ENCODE peak calls at places on chromosomes 12 and 14, in ten cellular contexts. One of them, this sample, is unnamed.

GRCh38 chr12:10590976-10591375 is 22.4 kb downstream of the MAGOHB start:
- DNase-seq in spleen: no peak
- DNase-seq in tibial nerve: no peak
- DNase-seq in body of pancreas: no peak
- DNase-seq in suprapubic skin: no peak
- DNase-seq in heart left ventricle: no peak
- DNase-seq in stomach: no peak
- DNase-seq in A549: no peak
- DNase-seq in ovary: no peak
- DNase-seq in Peyer's patch: no peak
- DNase-seq in this sample: no peak

GRCh38 chr14:80491131-80491530 is 279.8 kb upstream of the DIO2 start:
- DNase-seq in spleen: no peak
- DNase-seq in tibial nerve: peak
- DNase-seq in Peyer's patch: peak
- DNase-seq in suprapubic skin: no peak
- DNase-seq in A549: no peak
- DNase-seq in ovary: no peak
- DNase-seq in stomach: no peak
- DNase-seq in heart left ventricle: peak
- DNase-seq in body of pancreas: peak
- DNase-seq in this sample: peak

GRCh38 chr14:29953501-29953900 is 25.9 kb upstream of the PRKD1 start:
- DNase-seq in heart left ventricle: no peak
- DNase-seq in ovary: no peak
- DNase-seq in Peyer's patch: no peak
- DNase-seq in spleen: no peak
- DNase-seq in tibial nerve: no peak
- DNase-seq in suprapubic skin: no peak
- DNase-seq in body of pancreas: no peak
- DNase-seq in A549: no peak
- DNase-seq in stomach: no peak
- DNase-seq in this sample: no peak

GRCh38 chr14:61193471-61193870 is 87.7 kb downstream of the TMEM30B start:
- DNase-seq in spleen: no peak
- DNase-seq in A549: no peak
- DNase-seq in body of pancreas: no peak
- DNase-seq in stomach: no peak
- DNase-seq in ovary: no peak
- DNase-seq in tibial nerve: no peak
- DNase-seq in Peyer's patch: no peak
- DNase-seq in heart left ventricle: no peak
- DNase-seq in suprapubic skin: no peak
- DNase-seq in this sample: no peak

GRCh38 chr12:77591959-77592358 is 238.7 kb upstream of the NAV3 start:
- DNase-seq in Peyer's patch: no peak
- DNase-seq in suprapubic skin: no peak
- DNase-seq in stomach: no peak
- DNase-seq in spleen: no peak
- DNase-seq in ovary: no peak
- DNase-seq in heart left ventricle: no peak
- DNase-seq in body of pancreas: peak
- DNase-seq in A549: no peak
- DNase-seq in tibial nerve: no peak
- DNase-seq in this sample: no peak

GRCh38 chr12:32043928-32044549 is 62.6 kb upstream of the BICD1 start:
- DNase-seq in stomach: no peak
- DNase-seq in Peyer's patch: no peak
- DNase-seq in heart left ventricle: no peak
- DNase-seq in body of pancreas: no peak
- DNase-seq in tibial nerve: no peak
- DNase-seq in ovary: no peak
- DNase-seq in A549: no peak
- DNase-seq in suprapubic skin: no peak
- DNase-seq in spleen: no peak
- DNase-seq in this sample: no peak

GRCh38 chr14:61326847-61327246 is 5.5 kb downstream of the PRKCH start:
- DNase-seq in body of pancreas: peak
- DNase-seq in heart left ventricle: peak
- DNase-seq in tibial nerve: peak
- DNase-seq in Peyer's patch: peak
- DNase-seq in suprapubic skin: peak
- DNase-seq in stomach: peak
- DNase-seq in A549: no peak
- DNase-seq in spleen: peak
- DNase-seq in ovary: peak
- DNase-seq in this sample: peak

GRCh38 chr14:93114713-93115068 is 1.0 kb downstream of the ITPK1 start:
- DNase-seq in tibial nerve: no peak
- DNase-seq in body of pancreas: peak
- DNase-seq in A549: no peak
- DNase-seq in stomach: peak
- DNase-seq in Peyer's patch: peak
- DNase-seq in ovary: no peak
- DNase-seq in suprapubic skin: no peak
- DNase-seq in spleen: peak
- DNase-seq in heart left ventricle: peak
- DNase-seq in this sample: no peak

GRCh38 chr12:16583991-16584745 is 21.8 kb downstream of the LMO3 start:
- DNase-seq in body of pancreas: no peak
- DNase-seq in stomach: no peak
- DNase-seq in suprapubic skin: no peak
- DNase-seq in A549: no peak
- DNase-seq in heart left ventricle: no peak
- DNase-seq in ovary: no peak
- DNase-seq in Peyer's patch: no peak
- DNase-seq in tibial nerve: no peak
- DNase-seq in spleen: no peak
- DNase-seq in this sample: no peak

GRCh38 chr12:128797119-128798118 is 26.3 kb downstream of the SLC15A4 start:
- DNase-seq in tibial nerve: no peak
- DNase-seq in Peyer's patch: peak
- DNase-seq in ovary: no peak
- DNase-seq in heart left ventricle: no peak
- DNase-seq in suprapubic skin: no peak
- DNase-seq in stomach: no peak
- DNase-seq in A549: no peak
- DNase-seq in body of pancreas: no peak
- DNase-seq in spleen: no peak
- DNase-seq in this sample: peak

GRCh38 chr12:113850309-113851056 is 115.6 kb downstream of the RBM19 start:
- DNase-seq in stomach: no peak
- DNase-seq in spleen: no peak
- DNase-seq in A549: no peak
- DNase-seq in tibial nerve: no peak
- DNase-seq in suprapubic skin: no peak
- DNase-seq in ovary: no peak
- DNase-seq in Peyer's patch: no peak
- DNase-seq in body of pancreas: no peak
- DNase-seq in heart left ventricle: peak
- DNase-seq in this sample: peak

GRCh38 chr12:132783917-132784531 is 22.4 kb upstream of the ANKLE2 start:
- DNase-seq in Peyer's patch: no peak
- DNase-seq in body of pancreas: peak
- DNase-seq in ovary: no peak
- DNase-seq in A549: no peak
- DNase-seq in heart left ventricle: no peak
- DNase-seq in suprapubic skin: no peak
- DNase-seq in tibial nerve: peak
- DNase-seq in stomach: no peak
- DNase-seq in spleen: no peak
- DNase-seq in this sample: peak

GRCh38 chr14:91403069-91403600 is 14.5 kb downstream of the CCDC88C start:
- DNase-seq in body of pancreas: peak
- DNase-seq in Peyer's patch: no peak
- DNase-seq in heart left ventricle: no peak
- DNase-seq in spleen: peak
- DNase-seq in ovary: no peak
- DNase-seq in A549: no peak
- DNase-seq in stomach: no peak
- DNase-seq in tibial nerve: no peak
- DNase-seq in suprapubic skin: no peak
- DNase-seq in this sample: no peak

GRCh38 chr12:62695696-62696095 is 229.1 kb downstream of the MON2 start:
- DNase-seq in stomach: no peak
- DNase-seq in Peyer's patch: no peak
- DNase-seq in body of pancreas: no peak
- DNase-seq in ovary: no peak
- DNase-seq in tibial nerve: no peak
- DNase-seq in heart left ventricle: no peak
- DNase-seq in spleen: no peak
- DNase-seq in suprapubic skin: no peak
- DNase-seq in A549: no peak
- DNase-seq in this sample: no peak

DNA sequence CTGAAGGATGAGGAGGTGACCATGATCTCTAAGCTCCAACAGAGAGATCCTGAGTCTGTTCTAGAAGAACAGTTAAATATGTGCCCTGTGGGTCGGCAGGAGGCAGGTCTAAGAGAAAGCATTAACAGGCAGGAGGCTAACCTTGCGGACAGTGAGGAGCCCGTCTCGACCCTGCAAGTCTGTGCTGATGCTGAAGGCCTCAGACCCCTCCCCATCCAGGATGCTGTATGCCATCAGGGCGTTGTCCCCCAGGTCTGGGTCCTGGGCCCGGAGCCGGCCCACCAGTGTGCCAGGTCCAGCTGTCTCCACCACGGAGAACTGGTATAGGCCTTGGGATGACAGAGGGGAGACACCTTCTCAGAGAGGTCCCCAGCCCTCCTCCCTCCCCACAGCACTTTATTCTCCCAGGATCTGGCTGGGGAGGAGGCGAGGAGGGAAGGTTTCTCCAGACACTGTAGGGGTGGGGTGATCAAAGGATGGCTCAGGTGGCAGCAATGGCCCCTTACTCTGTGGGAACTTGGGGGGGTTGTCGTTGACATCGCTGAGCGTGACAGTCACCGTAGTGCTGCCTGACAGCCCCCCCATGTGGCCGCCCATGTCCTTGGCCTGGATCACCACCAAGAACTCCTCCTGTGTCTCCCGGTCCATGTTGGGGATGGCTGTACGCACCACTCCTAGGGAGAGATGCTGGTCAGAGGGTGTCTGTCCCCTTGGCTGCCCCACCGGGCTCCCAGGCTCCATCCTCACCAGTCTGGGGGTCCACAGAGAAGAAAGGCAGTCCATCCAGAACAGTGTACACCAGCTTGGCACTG is 3.1 kb downstream of the CDH24 start:
- DNase-seq in A549: no peak
- DNase-seq in suprapubic skin: no peak
- DNase-seq in spleen: no peak
- DNase-seq in tibial nerve: no peak
- DNase-seq in stomach: no peak
- DNase-seq in Peyer's patch: no peak
- DNase-seq in heart left ventricle: no peak
- DNase-seq in ovary: no peak
- DNase-seq in body of pancreas: no peak
- DNase-seq in this sample: peak
- H3K27ac ChIP-seq in A549: no peak
- H3K27ac ChIP-seq in suprapubic skin: no peak
- H3K27ac ChIP-seq in spleen: no peak
- H3K27ac ChIP-seq in tibial nerve: no peak
- H3K27ac ChIP-seq in stomach: no peak
- H3K27ac ChIP-seq in Peyer's patch: no peak
- H3K27ac ChIP-seq in heart left ventricle: no peak
- H3K27ac ChIP-seq in ovary: no peak
- H3K27ac ChIP-seq in body of pancreas: no peak
- H3K27ac ChIP-seq in this sample: no peak

GRCh38 chr12:108671110-108671509 is 37.4 kb upstream of the SELPLG start:
- DNase-seq in spleen: no peak
- DNase-seq in body of pancreas: no peak
- DNase-seq in stomach: no peak
- DNase-seq in suprapubic skin: no peak
- DNase-seq in tibial nerve: no peak
- DNase-seq in ovary: no peak
- DNase-seq in heart left ventricle: no peak
- DNase-seq in Peyer's patch: no peak
- DNase-seq in A549: no peak
- DNase-seq in this sample: no peak
- H3K4me3 ChIP-seq in spleen: no peak
- H3K4me3 ChIP-seq in body of pancreas: no peak
- H3K4me3 ChIP-seq in stomach: no peak
- H3K4me3 ChIP-seq in suprapubic skin: no peak
- H3K4me3 ChIP-seq in tibial nerve: no peak
- H3K4me3 ChIP-seq in ovary: no peak
- H3K4me3 ChIP-seq in heart left ventricle: no peak
- H3K4me3 ChIP-seq in Peyer's patch: no peak
- H3K4me3 ChIP-seq in A549: no peak
- H3K4me3 ChIP-seq in this sample: no peak

GRCh38 chr12:14802961-14803829 is at the start of the genes C12orf60 and WBP11:
- DNase-seq in body of pancreas: peak
- DNase-seq in tibial nerve: peak
- DNase-seq in suprapubic skin: peak
- DNase-seq in stomach: peak
- DNase-seq in Peyer's patch: peak
- DNase-seq in A549: peak
- DNase-seq in spleen: peak
- DNase-seq in heart left ventricle: peak
- DNase-seq in ovary: peak
- DNase-seq in this sample: peak
- TF ChIP-seq POLR2A in body of pancreas: peak
- TF ChIP-seq POLR2A in tibial nerve: peak
- TF ChIP-seq POLR2A in suprapubic skin: peak
- TF ChIP-seq POLR2A in stomach: no peak
- TF ChIP-seq POLR2A in Peyer's patch: peak
- TF ChIP-seq POLR2A in A549: peak
- TF ChIP-seq POLR2A in spleen: no peak
- TF ChIP-seq POLR2A in heart left ventricle: peak
- TF ChIP-seq POLR2A in ovary: peak
- TF ChIP-seq POLR2A in this sample: peak

GRCh38 chr14:68692216-68692615 is 100.7 kb downstream of the ZFP36L1 start:
- DNase-seq in Peyer's patch: peak
- DNase-seq in ovary: no peak
- DNase-seq in spleen: no peak
- DNase-seq in heart left ventricle: no peak
- DNase-seq in stomach: no peak
- DNase-seq in tibial nerve: no peak
- DNase-seq in body of pancreas: no peak
- DNase-seq in A549: no peak
- DNase-seq in suprapubic skin: peak
- DNase-seq in this sample: no peak

GRCh38 chr14:68691031-68691864 is 101.6 kb downstream of the ZFP36L1 start:
- DNase-seq in stomach: no peak
- DNase-seq in suprapubic skin: peak
- DNase-seq in Peyer's patch: peak
- DNase-seq in A549: no peak
- DNase-seq in ovary: no peak
- DNase-seq in spleen: no peak
- DNase-seq in body of pancreas: no peak
- DNase-seq in heart left ventricle: no peak
- DNase-seq in tibial nerve: no peak
- DNase-seq in this sample: peak

GRCh38 chr14:68689426-68689825 is 103.4 kb downstream of the ZFP36L1 start:
- DNase-seq in A549: no peak
- DNase-seq in suprapubic skin: no peak
- DNase-seq in body of pancreas: no peak
- DNase-seq in spleen: no peak
- DNase-seq in tibial nerve: no peak
- DNase-seq in heart left ventricle: no peak
- DNase-seq in ovary: no peak
- DNase-seq in stomach: no peak
- DNase-seq in Peyer's patch: peak
- DNase-seq in this sample: no peak

GRCh38 chr14:68688872-68689371 is 103.9 kb downstream of the ZFP36L1 start:
- DNase-seq in heart left ventricle: no peak
- DNase-seq in spleen: no peak
- DNase-seq in tibial nerve: no peak
- DNase-seq in ovary: peak
- DNase-seq in stomach: no peak
- DNase-seq in A549: no peak
- DNase-seq in suprapubic skin: no peak
- DNase-seq in Peyer's patch: peak
- DNase-seq in body of pancreas: no peak
- DNase-seq in this sample: peak

GRCh38 chr14:68690106-68690960 is 102.5 kb downstream of the ZFP36L1 start:
- DNase-seq in suprapubic skin: no peak
- DNase-seq in tibial nerve: no peak
- DNase-seq in spleen: no peak
- DNase-seq in Peyer's patch: peak
- DNase-seq in stomach: no peak
- DNase-seq in A549: no peak
- DNase-seq in ovary: no peak
- DNase-seq in heart left ventricle: no peak
- DNase-seq in body of pancreas: no peak
- DNase-seq in this sample: no peak
- H3K27ac ChIP-seq in suprapubic skin: no peak
- H3K27ac ChIP-seq in tibial nerve: no peak
- H3K27ac ChIP-seq in spleen: no peak
- H3K27ac ChIP-seq in Peyer's patch: no peak
- H3K27ac ChIP-seq in stomach: no peak
- H3K27ac ChIP-seq in A549: peak
- H3K27ac ChIP-seq in ovary: no peak
- H3K27ac ChIP-seq in heart left ventricle: no peak
- H3K27ac ChIP-seq in body of pancreas: no peak
- H3K27ac ChIP-seq in this sample: no peak